ENCODE peak calls at places on chromosomes 16 and 17, in ten cellular contexts. V is psoas muscle, L is neural progenitor cell, Z is heart right ventricle, Y is tibial artery, F is IMR-90, T is MM.1S, B is cardiac muscle cell, Q is thoracic aorta, E is endodermal cell. S is an unnamed sample. For H3K4me1, the result is how much of the 10 kb centered on the place peaks cover.

GRCh38 chr16:7364054-7364407 is 31.4 kb downstream of the RBFOX1 start:
- DNase-seq in T (no peak), V (no peak), B (no peak), Z (no peak), E (no peak), F (no peak), Y (no peak), Q (no peak), L (no peak), S (no peak)

GRCh38 chr17:77287432-77288068 is 146.8 kb downstream of the SEC14L1 start:
- DNase-seq in E (peak), T (no peak), Y (no peak), Z (peak), Q (no peak), V (peak), F (peak), L (peak), B (peak), S (no peak)

GRCh38 chr16:11135167-11135973 is 120.6 kb downstream of the SOCS1 start:
- DNase-seq in V (peak), T (no peak), Q (no peak), Z (no peak), F (peak), B (no peak), Y (peak), L (no peak), E (no peak), S (no peak)

GRCh38 chr17:11282586-11282985 is 41.6 kb downstream of the SHISA6 start:
- DNase-seq in T (no peak), B (no peak), E (no peak), Z (no peak), L (no peak), Y (no peak), Q (no peak), V (no peak), F (no peak), S (no peak)

GRCh38 chr16:86227801-86228200 is 282.5 kb upstream of the FOXF1 start:
- DNase-seq in B (no peak), T (no peak), E (no peak), Z (no peak), Y (no peak), L (no peak), Q (no peak), F (peak), V (no peak), S (no peak)

GRCh38 chr16:5504028-5504758 is 406.6 kb upstream of the EEF2KMT start:
- DNase-seq in T (no peak), B (no peak), L (no peak), Z (peak), Q (no peak), E (no peak), F (no peak), V (no peak), Y (no peak), S (no peak)

GRCh38 chr17:43645765-43646481 is 15.8 kb downstream of the MEOX1 start:
- DNase-seq in Z (peak), T (no peak), F (no peak), V (peak), Y (peak), B (no peak), L (peak), Q (peak), E (peak), S (peak)

GRCh38 chr17:45261577-45262515 is at the start of gene SPATA32:
- DNase-seq in L (peak), Z (peak), Y (peak), Q (no peak), E (peak), T (no peak), V (peak), F (peak), B (peak), S (no peak)

GRCh38 chr16:86345521-86345920 is 164.8 kb upstream of the FOXF1 start:
- DNase-seq in Y (no peak), Z (no peak), Q (no peak), E (no peak), B (no peak), F (no peak), L (no peak), T (no peak), V (no peak), S (no peak)

GRCh38 chr16:58551496-58551895 is 36.2 kb downstream of the SETD6 start:
- DNase-seq in T (no peak), Z (peak), Q (no peak), B (no peak), F (no peak), L (no peak), Y (no peak), E (no peak), V (peak), S (no peak)

GRCh38 chr16:1188781-1189189 is 35.9 kb downstream of the CACNA1H start:
- DNase-seq in Y (no peak), T (peak), L (peak), Z (peak), F (peak), B (peak), V (peak), Q (no peak), E (peak), S (no peak)

GRCh38 chr16:10525214-10525825 is 55.1 kb downstream of the EMP2 start:
- DNase-seq in F (no peak), L (no peak), Q (no peak), E (no peak), Z (no peak), V (no peak), T (no peak), Y (no peak), B (no peak), S (no peak)

GRCh38 chr17:77427471-77427991 is 286.8 kb downstream of the SEC14L1 start:
- DNase-seq in T (no peak), B (no peak), E (no peak), V (peak), F (peak), Q (no peak), Z (no peak), Y (peak), L (no peak), S (peak)

GRCh38 chr16:68744744-68745280 is 7.7 kb downstream of the CDH1 start:
- DNase-seq in L (no peak), Q (no peak), Z (no peak), Y (no peak), F (peak), B (no peak), E (peak), V (no peak), T (no peak), S (no peak)

GRCh38 chr17:65368341-65368740 is 193.1 kb downstream of the AXIN2 start:
- DNase-seq in Q (no peak), T (no peak), B (no peak), Y (no peak), V (no peak), E (peak), F (no peak), Z (no peak), L (no peak), S (no peak)

GRCh38 chr17:48812001-48812400 is 5.0 kb downstream of the TTLL6 start:
- DNase-seq in L (no peak), B (no peak), Z (no peak), V (no peak), Q (no peak), E (no peak), T (no peak), F (no peak), Y (no peak), S (no peak)

GRCh38 chr17:58991718-58992331 is 114.9 kb downstream of the TRIM37 start:
- DNase-seq in V (no peak), B (no peak), Y (no peak), Z (no peak), T (no peak), F (peak), L (no peak), Q (no peak), E (no peak), S (no peak)

GRCh38 chr16:29904947-29905346 is 4.7 kb downstream of the ASPHD1 start:
- DNase-seq in Y (no peak), T (no peak), F (no peak), Z (no peak), E (no peak), V (no peak), L (no peak), B (no peak), Q (no peak), S (no peak)

GRCh38 chr16:87698241-87698640 is 67.5 kb downstream of the KLHDC4 start:
- DNase-seq in E (no peak), Q (no peak), T (no peak), V (no peak), L (no peak), F (no peak), B (no peak), Y (no peak), Z (no peak), S (no peak)

GRCh38 chr16:25367773-25368172 is 110.1 kb upstream of the ZKSCAN2 start:
- DNase-seq in B (no peak), F (no peak), Q (no peak), Y (no peak), E (no peak), V (no peak), L (no peak), Z (no peak), T (no peak), S (no peak)

GRCh38 chr17:4335185-4335584 is 31.3 kb downstream of the UBE2G1 start:
- DNase-seq in F (no peak), T (no peak), Z (no peak), Y (no peak), Q (no peak), V (no peak), L (no peak), B (no peak), E (no peak), S (no peak)

GRCh38 chr17:4334776-4335175 is 31.7 kb downstream of the UBE2G1 start:
- DNase-seq in B (no peak), F (no peak), E (no peak), V (no peak), Y (no peak), L (no peak), Z (no peak), Q (no peak), T (no peak), S (no peak)

GRCh38 chr17:4333041-4333440 is 33.4 kb downstream of the UBE2G1 start:
- DNase-seq in B (no peak), Y (no peak), L (no peak), F (no peak), Z (no peak), V (no peak), T (no peak), E (no peak), Q (no peak), S (no peak)

GRCh38 chr17:4332296-4332970 is 34.0 kb downstream of the UBE2G1 start:
- DNase-seq in F (peak), V (no peak), B (no peak), L (peak), E (peak), Y (no peak), Z (no peak), T (no peak), Q (no peak), S (no peak)

GRCh38 chr17:4334332-4334731 is 32.1 kb downstream of the UBE2G1 start:
- DNase-seq in Z (no peak), E (no peak), Q (no peak), T (no peak), Y (no peak), F (no peak), B (no peak), L (no peak), V (no peak), S (no peak)
- H3K4me1 ChIP-seq in Z (under half), E (under half), Q (under half), T (under half), Y (under half), F (under half), B (under half), L (under half), V (half or more), S (under half)

DNA sequence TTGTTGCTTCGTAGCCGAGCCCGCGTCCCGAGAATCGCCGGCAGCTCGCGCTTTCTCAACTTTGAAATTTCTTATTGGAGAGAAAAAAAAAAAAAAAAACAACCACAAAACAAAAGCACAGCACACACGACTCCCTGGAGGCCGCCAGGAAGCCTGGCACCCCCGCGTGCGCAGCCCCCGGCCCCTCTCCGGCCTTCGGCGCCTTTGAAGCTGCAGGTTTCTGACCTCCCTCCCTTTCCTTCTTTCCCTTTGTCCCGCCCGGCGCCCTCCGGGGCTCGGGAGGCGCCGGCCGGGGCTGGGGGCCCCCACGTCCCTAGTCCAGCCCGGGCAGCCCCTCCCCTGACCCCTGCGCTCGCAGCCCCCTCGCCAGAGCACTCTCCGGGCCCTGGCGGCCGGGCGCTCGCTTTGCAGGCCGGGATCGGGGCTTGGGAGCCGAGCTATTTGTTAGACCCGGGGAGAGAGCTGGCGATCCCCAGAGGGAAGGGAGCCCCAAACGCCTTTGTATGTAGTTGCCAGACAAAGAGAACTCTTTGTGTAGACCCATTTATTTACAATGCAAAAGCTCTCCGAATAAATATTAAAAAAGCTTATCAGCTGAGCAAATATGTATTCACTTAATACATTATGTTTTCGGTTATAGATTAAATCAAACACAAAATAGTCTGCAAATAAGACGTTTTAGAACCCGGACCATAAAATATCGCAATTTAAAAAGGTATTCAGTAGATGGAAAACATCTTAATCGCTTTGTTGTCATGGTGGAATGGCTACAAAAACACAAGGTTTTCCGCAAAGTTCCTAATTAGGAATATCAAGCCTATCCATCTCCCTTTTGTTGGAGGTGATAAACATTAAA is 2.3 kb downstream of the BAHCC1 start:
- DNase-seq in Y (no peak), Z (no peak), B (peak), Q (no peak), E (peak), V (peak), L (peak), T (no peak), F (peak), S (no peak)
- TF ChIP-seq CTCF in Y (peak), Z (no peak), B (peak), Q (peak), E (peak), V (peak), L (peak), T (no peak), F (no peak), S (peak)

DNA sequence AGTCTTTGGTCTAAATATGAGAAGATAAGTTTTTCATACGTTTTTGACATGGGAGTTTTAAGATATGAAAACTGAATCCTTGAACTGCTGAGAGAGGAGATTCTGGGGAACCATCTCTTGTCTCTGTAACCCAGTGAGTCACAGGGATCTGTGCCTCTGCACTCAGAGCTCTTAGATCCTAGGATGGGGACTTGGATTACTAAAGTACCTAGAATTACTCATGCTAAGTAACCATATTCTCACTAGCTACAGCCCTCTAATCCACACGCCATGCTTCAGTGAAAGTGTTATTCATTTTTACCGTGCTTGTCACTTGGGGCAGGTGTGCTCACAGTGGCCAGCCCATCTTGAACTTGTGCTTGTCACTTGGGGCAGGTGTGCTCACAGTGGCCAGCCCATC is 2.0 kb downstream of the MRM3 start:
- DNase-seq in F (peak), Y (no peak), B (no peak), L (no peak), V (no peak), Q (no peak), Z (no peak), E (no peak), T (no peak), S (peak)
- H3K4me1 ChIP-seq in F (under half), Y (under half), B (under half), L (under half), V (under half), Q (under half), Z (under half), E (under half), T (under half), S (under half)

GRCh38 chr17:37060094-37060493 is 111.3 kb downstream of the AATF start:
- DNase-seq in E (peak), V (no peak), L (no peak), T (no peak), Y (no peak), Z (no peak), B (no peak), Q (no peak), F (peak), S (no peak)
- TF ChIP-seq CTCF in E (no peak), V (no peak), L (no peak), T (no peak), Y (no peak), Z (no peak), B (no peak), Q (no peak), F (no peak), S (no peak)

GRCh38 chr16:89098767-89099430 is 5.2 kb downstream of the ACSF3 start:
- DNase-seq in Q (no peak), Y (no peak), L (no peak), E (no peak), V (no peak), T (no peak), Z (no peak), B (no peak), F (no peak), S (no peak)
- H3K4me1 ChIP-seq in Q (under half), Y (under half), L (under half), E (under half), V (under half), T (under half), Z (under half), B (under half), F (under half), S (under half)

GRCh38 chr17:6752068-6752909 is 3.6 kb upstream of the XAF1 start:
- DNase-seq in F (peak), Z (peak), B (no peak), L (no peak), Q (peak), V (peak), Y (peak), T (no peak), E (peak), S (peak)

GRCh38 chr17:6753565-6753964 is 2.3 kb upstream of the XAF1 start:
- DNase-seq in V (no peak), B (no peak), L (peak), Y (no peak), Z (no peak), E (no peak), Q (no peak), F (no peak), T (no peak), S (no peak)

GRCh38 chr17:6755731-6756184 is at the start of gene XAF1:
- DNase-seq in V (no peak), F (peak), Z (peak), Q (no peak), T (peak), B (no peak), L (no peak), Y (no peak), E (no peak), S (no peak)

GRCh38 chr17:6755281-6755680 is 565 bp upstream of the XAF1 start:
- DNase-seq in Z (peak), V (peak), T (no peak), E (no peak), L (peak), Q (no peak), B (no peak), F (no peak), Y (peak), S (peak)

DNA sequence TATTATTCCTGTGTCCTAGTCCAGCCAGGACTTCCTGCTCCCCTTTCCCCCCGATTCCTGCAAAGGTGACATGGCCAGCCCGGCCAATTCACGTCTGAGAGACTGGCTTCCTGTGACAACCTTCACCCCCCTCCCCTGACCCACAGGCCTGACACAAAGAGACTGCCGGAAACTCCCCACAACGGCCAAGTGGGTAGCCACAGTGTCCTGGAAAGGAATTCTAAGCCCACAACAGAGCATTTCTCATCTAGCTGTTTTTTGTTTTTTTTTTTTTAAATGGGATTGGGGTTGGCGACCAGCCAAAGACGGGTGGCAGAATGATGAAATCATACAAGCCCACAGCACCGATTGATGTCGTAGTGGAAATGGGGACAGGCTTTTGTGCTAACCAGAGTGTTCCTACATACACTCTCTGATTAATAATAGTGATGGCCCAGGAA is 2.8 kb upstream of the XAF1 start:
- DNase-seq in E (peak), T (no peak), Q (no peak), Y (peak), F (peak), V (peak), L (peak), Z (peak), B (no peak), S (no peak)
- TF ChIP-seq CTCF in E (no peak), T (no peak), Q (no peak), Y (no peak), F (no peak), V (no peak), L (no peak), Z (no peak), B (no peak), S (no peak)

GRCh38 chr17:1360975-1361374 is 39.0 kb downstream of the YWHAE start:
- DNase-seq in T (no peak), Y (no peak), L (no peak), E (no peak), Z (no peak), Q (no peak), V (no peak), B (no peak), F (no peak), S (no peak)
- H3K4me1 ChIP-seq in T (under half), Y (under half), L (under half), E (under half), Z (under half), Q (under half), V (half or more), B (under half), F (under half), S (under half)

GRCh38 chr17:7560172-7561027 is 1.3 kb upstream of the SENP3 start:
- DNase-seq in Z (peak), L (peak), E (peak), F (peak), B (peak), T (peak), Q (no peak), Y (peak), V (peak), S (peak)
- TF ChIP-seq CTCF in Z (peak), L (peak), E (peak), F (peak), B (peak), T (peak), Q (peak), Y (peak), V (peak), S (peak)

GRCh38 chr17:82110298-82110697 is 12.3 kb upstream of the FASN start:
- DNase-seq in E (no peak), V (no peak), Y (no peak), F (no peak), T (no peak), Q (no peak), B (no peak), L (no peak), Z (no peak), S (no peak)
- H3K4me1 ChIP-seq in E (under half), V (under half), Y (under half), F (under half), T (under half), Q (under half), B (under half), L (under half), Z (under half), S (under half)

DNA sequence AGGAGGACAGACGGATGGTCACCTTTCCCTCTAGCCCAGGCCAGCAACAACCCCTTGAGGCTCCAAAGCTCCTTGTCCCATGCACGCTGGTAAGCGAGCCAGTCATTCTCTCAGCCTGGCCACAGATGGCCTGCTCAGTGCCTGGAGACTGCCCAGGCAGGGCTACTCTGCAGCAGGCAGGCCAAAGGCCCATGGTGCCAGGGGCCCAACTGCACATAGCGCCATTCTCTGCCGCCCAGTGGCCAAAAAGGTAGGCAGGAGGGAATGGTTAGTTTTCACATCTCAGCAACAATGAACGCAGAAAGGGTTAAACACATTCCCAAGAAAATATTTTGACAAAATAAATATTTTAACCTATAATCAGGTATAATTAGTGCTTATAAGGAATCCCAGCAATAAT is 7.7 kb upstream of the SREBF1 start:
- DNase-seq in Z (no peak), B (no peak), E (no peak), T (no peak), Q (no peak), Y (no peak), F (no peak), V (no peak), L (no peak), S (no peak)
- TF ChIP-seq CTCF in Z (no peak), B (no peak), E (no peak), T (no peak), Q (no peak), Y (no peak), F (no peak), V (no peak), L (no peak), S (no peak)

S was measured in ascending aorta.